ENCODE peak calls at places on chromosome X, in four cellular contexts. One of them, this sample, is unnamed.

GRCh38 chrX:123219916-123220315 is 35.8 kb downstream of the GRIA3 start:
- DNase-seq in GM20000: no peak
- DNase-seq in CD4-positive, alpha-beta T cell: no peak
- DNase-seq in GM13976: no peak
- DNase-seq in this sample: no peak

GRCh38 chrX:15511563-15511962 is 11.0 kb downstream of the BMX start:
- DNase-seq in GM13976: no peak
- DNase-seq in CD4-positive, alpha-beta T cell: no peak
- DNase-seq in GM20000: no peak
- DNase-seq in this sample: no peak

GRCh38 chrX:37922926-37923325 is 75.6 kb upstream of the DYNLT3 start:
- DNase-seq in GM13976: no peak
- DNase-seq in CD4-positive, alpha-beta T cell: no peak
- DNase-seq in GM20000: no peak
- DNase-seq in this sample: no peak

GRCh38 chrX:10399152-10399741 is 221.1 kb downstream of the MID1 start:
- DNase-seq in CD4-positive, alpha-beta T cell: no peak
- DNase-seq in GM13976: no peak
- DNase-seq in GM20000: no peak
- DNase-seq in this sample: no peak

GRCh38 chrX:101029665-101030064 is 22.2 kb downstream of the TRMT2B start:
- DNase-seq in GM13976: no peak
- DNase-seq in GM20000: no peak
- DNase-seq in CD4-positive, alpha-beta T cell: no peak
- DNase-seq in this sample: no peak

GRCh38 chrX:154486396-154487207 is at the start of gene UBL4A:
- DNase-seq in CD4-positive, alpha-beta T cell: peak
- DNase-seq in GM13976: peak
- DNase-seq in GM20000: peak
- DNase-seq in this sample: peak

GRCh38 chrX:106707771-106708454 is 18.6 kb upstream of the RNF128 start:
- DNase-seq in GM20000: no peak
- DNase-seq in GM13976: no peak
- DNase-seq in CD4-positive, alpha-beta T cell: no peak
- DNase-seq in this sample: no peak

GRCh38 chrX:8988456-8988855 is 45.5 kb downstream of the FAM9B start:
- DNase-seq in GM20000: no peak
- DNase-seq in GM13976: no peak
- DNase-seq in CD4-positive, alpha-beta T cell: no peak
- DNase-seq in this sample: no peak

GRCh38 chrX:143633530-143634372 is 2.1 kb downstream of the SLITRK4 start:
- DNase-seq in CD4-positive, alpha-beta T cell: no peak
- DNase-seq in GM13976: peak
- DNase-seq in GM20000: no peak
- DNase-seq in this sample: peak

GRCh38 chrX:21056636-21057035 is 317.6 kb upstream of the CNKSR2 start:
- DNase-seq in GM20000: no peak
- DNase-seq in GM13976: no peak
- DNase-seq in CD4-positive, alpha-beta T cell: no peak
- DNase-seq in this sample: no peak

GRCh38 chrX:124023838-124024238 is 62.3 kb downstream of the STAG2 start:
- DNase-seq in CD4-positive, alpha-beta T cell: no peak
- DNase-seq in GM20000: no peak
- DNase-seq in GM13976: no peak
- DNase-seq in this sample: no peak

GRCh38 chrX:31063114-31063513 is 8.7 kb downstream of the FTHL17 start:
- DNase-seq in GM20000: no peak
- DNase-seq in CD4-positive, alpha-beta T cell: no peak
- DNase-seq in GM13976: no peak
- DNase-seq in this sample: no peak

GRCh38 chrX:54639018-54639345 is 109.0 kb downstream of the GNL3L start:
- DNase-seq in GM13976: no peak
- DNase-seq in CD4-positive, alpha-beta T cell: no peak
- DNase-seq in GM20000: no peak
- DNase-seq in this sample: no peak

GRCh38 chrX:20641954-20642353 is 375.2 kb upstream of the RPS6KA3 start:
- DNase-seq in CD4-positive, alpha-beta T cell: no peak
- DNase-seq in GM13976: no peak
- DNase-seq in GM20000: no peak
- DNase-seq in this sample: no peak

GRCh38 chrX:8868906-8869305 is 67.7 kb upstream of the FAM9A start:
- DNase-seq in GM20000: no peak
- DNase-seq in GM13976: no peak
- DNase-seq in CD4-positive, alpha-beta T cell: no peak
- DNase-seq in this sample: no peak

GRCh38 chrX:20685652-20686051 is 418.9 kb upstream of the RPS6KA3 start:
- DNase-seq in CD4-positive, alpha-beta T cell: no peak
- DNase-seq in GM20000: no peak
- DNase-seq in GM13976: no peak
- DNase-seq in this sample: no peak

GRCh38 chrX:74925210-74926088 is at the start of gene NEXMIF:
- DNase-seq in GM13976: peak
- DNase-seq in CD4-positive, alpha-beta T cell: peak
- DNase-seq in GM20000: peak
- DNase-seq in this sample: peak

GRCh38 chrX:39705299-39705698 is 392.5 kb downstream of the BCOR start:
- DNase-seq in GM13976: no peak
- DNase-seq in CD4-positive, alpha-beta T cell: no peak
- DNase-seq in GM20000: no peak
- DNase-seq in this sample: no peak

GRCh38 chrX:124113799-124114600 is 152.5 kb downstream of the STAG2 start:
- DNase-seq in GM20000: no peak
- DNase-seq in GM13976: no peak
- DNase-seq in CD4-positive, alpha-beta T cell: no peak
- DNase-seq in this sample: no peak

GRCh38 chrX:2497961-2498780 is 2.6 kb downstream of the DHRSX start:
- DNase-seq in CD4-positive, alpha-beta T cell: no peak
- DNase-seq in GM20000: peak
- DNase-seq in GM13976: no peak
- DNase-seq in this sample: no peak

GRCh38 chrX:118240359-118240758 is 105.5 kb upstream of the WDR44 start:
- DNase-seq in GM13976: no peak
- DNase-seq in CD4-positive, alpha-beta T cell: no peak
- DNase-seq in GM20000: no peak
- DNase-seq in this sample: no peak

GRCh38 chrX:65783746-65784145 is 116.3 kb downstream of the MSN start:
- DNase-seq in GM13976: no peak
- DNase-seq in GM20000: peak
- DNase-seq in CD4-positive, alpha-beta T cell: no peak
- DNase-seq in this sample: no peak

GRCh38 chrX:1679238-1679637 is 64.4 kb downstream of the ASMT start:
- DNase-seq in CD4-positive, alpha-beta T cell: no peak
- DNase-seq in GM20000: no peak
- DNase-seq in GM13976: no peak
- DNase-seq in this sample: no peak

GRCh38 chrX:112839856-112840255 is 775 bp downstream of the AMOT start:
- DNase-seq in GM20000: no peak
- DNase-seq in CD4-positive, alpha-beta T cell: no peak
- DNase-seq in GM13976: no peak
- DNase-seq in this sample: no peak

GRCh38 chrX:129522184-129523059 is 868 bp downstream of the SMARCA1 start:
- DNase-seq in CD4-positive, alpha-beta T cell: no peak
- DNase-seq in GM20000: peak
- DNase-seq in GM13976: peak
- DNase-seq in this sample: peak

GRCh38 chrX:57447856-57448255 is 144.0 kb upstream of the ZXDB start:
- DNase-seq in GM20000: no peak
- DNase-seq in CD4-positive, alpha-beta T cell: no peak
- DNase-seq in GM13976: no peak
- DNase-seq in this sample: no peak

DNA sequence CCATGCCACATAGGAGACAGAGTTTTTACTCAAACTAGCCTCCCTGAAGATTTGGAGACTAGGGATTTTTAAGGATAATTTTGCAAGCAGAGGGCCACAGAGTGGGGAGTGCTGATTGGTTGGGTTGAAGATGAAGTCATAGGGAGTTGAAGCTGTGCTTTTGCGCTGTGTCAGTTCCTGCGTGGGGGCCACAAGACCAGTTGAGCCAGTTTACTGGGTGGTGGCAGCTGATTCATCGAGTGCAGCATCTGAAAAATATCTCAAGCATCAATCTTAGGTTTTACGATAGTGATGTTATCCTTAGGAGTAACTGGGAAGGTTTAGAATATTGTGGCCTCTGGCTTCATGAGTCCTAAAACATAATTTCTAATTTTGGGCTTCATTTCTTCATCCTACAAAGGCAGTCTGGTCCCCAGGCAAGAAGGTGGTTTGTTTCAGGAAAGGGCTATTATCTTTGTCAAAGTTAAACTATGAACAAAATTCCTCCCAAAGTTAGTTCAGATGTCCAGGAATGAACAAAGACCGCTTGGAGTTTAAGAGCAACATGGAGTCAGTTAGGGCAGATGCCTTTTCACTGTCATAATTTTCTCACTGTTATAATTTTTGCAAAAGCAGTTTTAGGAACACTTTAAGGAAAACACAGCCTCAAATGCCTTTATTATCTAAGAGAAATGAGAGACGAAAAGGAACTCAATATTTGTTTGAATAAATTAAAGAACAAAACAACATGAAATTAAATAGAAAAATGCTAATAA is 960.8 kb upstream of the PRKX start:
- DNase-seq in GM13976: no peak
- DNase-seq in GM20000: no peak
- DNase-seq in CD4-positive, alpha-beta T cell: no peak
- DNase-seq in this sample: no peak
- TF ChIP-seq CTCF in GM13976: no peak
- TF ChIP-seq CTCF in GM20000: no peak
- TF ChIP-seq CTCF in CD4-positive, alpha-beta T cell: no peak
- TF ChIP-seq CTCF in this sample: no peak

GRCh38 chrX:323721-324628 is 5.4 kb upstream of the GTPBP6 start:
- DNase-seq in GM13976: no peak
- DNase-seq in GM20000: no peak
- DNase-seq in CD4-positive, alpha-beta T cell: no peak
- DNase-seq in this sample: peak
- TF ChIP-seq CTCF in GM13976: peak
- TF ChIP-seq CTCF in GM20000: no peak
- TF ChIP-seq CTCF in CD4-positive, alpha-beta T cell: peak
- TF ChIP-seq CTCF in this sample: no peak

DNA sequence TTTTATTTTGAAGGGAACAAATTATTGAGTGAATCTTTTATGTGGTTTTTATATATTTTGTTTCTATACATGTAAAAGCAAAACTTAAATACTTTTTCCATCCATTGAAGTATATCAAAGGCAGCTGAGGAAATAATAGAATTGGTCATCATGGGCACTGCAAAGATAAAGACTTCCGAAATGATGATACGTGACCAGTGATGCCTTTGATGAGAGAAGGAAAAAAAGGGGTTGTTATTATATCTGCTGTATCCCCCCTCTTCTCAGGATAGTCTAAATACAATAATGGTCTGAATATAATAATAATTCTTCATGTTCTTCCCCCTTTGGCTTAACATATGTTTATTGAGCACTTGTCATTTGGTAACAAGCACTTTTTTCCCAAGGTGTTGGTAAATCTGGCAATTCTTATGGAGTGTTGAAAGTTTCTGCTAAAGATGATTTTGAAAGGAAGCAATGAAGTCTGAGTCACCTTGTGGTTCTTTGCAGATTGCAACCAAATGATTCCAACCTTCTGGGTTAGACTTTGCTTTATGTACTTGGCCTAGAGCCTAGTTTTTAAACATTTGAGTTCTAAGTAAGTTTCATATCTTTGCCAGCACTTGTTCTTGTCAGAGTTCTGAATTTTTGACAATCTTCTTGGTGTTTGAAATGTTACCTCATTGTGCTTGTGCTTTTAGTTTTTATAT is 60.8 kb downstream of the USP9X start:
- DNase-seq in GM13976: no peak
- DNase-seq in GM20000: no peak
- DNase-seq in CD4-positive, alpha-beta T cell: no peak
- DNase-seq in this sample: no peak
- TF ChIP-seq CTCF in GM13976: no peak
- TF ChIP-seq CTCF in GM20000: no peak
- TF ChIP-seq CTCF in CD4-positive, alpha-beta T cell: no peak
- TF ChIP-seq CTCF in this sample: no peak

DNA sequence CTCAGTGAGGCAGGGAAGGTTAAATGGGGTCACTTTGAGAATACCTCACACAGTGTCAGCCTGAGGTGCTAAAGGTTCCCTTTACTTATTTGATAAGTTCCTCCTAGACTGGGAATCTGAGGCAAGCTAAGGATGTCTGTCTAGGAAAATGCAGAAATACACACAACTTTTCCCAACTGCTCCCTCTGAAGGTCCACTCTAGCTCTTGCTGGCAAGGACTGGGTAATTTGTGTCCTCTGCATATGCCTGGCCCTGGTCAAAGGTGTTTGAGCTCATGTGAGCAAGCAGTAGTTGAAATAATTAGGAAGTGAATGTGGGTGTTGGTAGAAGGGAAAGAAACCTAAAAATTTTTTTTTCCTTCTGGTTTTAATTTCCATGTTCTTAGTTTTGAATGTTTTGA is 21.3 kb downstream of the TXLNG start:
- DNase-seq in CD4-positive, alpha-beta T cell: no peak
- DNase-seq in GM20000: no peak
- DNase-seq in GM13976: no peak
- DNase-seq in this sample: no peak
- TF ChIP-seq CTCF in CD4-positive, alpha-beta T cell: no peak
- TF ChIP-seq CTCF in GM20000: no peak
- TF ChIP-seq CTCF in GM13976: no peak
- TF ChIP-seq CTCF in this sample: peak

GRCh38 chrX:108297290-108297689 is 140.9 kb downstream of the COL4A6 start:
- DNase-seq in CD4-positive, alpha-beta T cell: no peak
- DNase-seq in GM20000: no peak
- DNase-seq in GM13976: no peak
- DNase-seq in this sample: no peak

DNA sequence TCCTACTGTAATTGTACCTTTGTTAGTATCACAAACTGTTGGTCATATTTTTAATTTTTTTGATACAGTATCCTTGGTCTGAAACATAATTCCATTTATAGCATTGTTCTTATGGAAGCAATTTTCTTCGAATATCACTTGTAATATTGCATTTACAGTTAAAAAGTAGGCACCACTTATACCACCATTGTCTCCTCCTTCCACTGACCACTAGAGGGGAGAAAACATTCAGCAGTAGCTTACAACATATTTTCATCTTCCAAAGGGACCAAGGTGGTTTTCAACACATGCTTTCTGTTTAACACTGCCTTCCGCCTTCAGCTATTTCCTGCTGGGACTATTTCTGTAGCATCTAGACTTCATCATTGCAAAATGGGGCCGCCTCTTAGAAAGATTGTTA is 146.2 kb downstream of the COL4A6 start:
- DNase-seq in GM13976: no peak
- DNase-seq in GM20000: no peak
- DNase-seq in CD4-positive, alpha-beta T cell: no peak
- DNase-seq in this sample: no peak
- TF ChIP-seq CTCF in GM13976: no peak
- TF ChIP-seq CTCF in GM20000: no peak
- TF ChIP-seq CTCF in CD4-positive, alpha-beta T cell: no peak
- TF ChIP-seq CTCF in this sample: no peak

GRCh38 chrX:78098108-78098507 is 5.9 kb upstream of the PGK1 start:
- DNase-seq in CD4-positive, alpha-beta T cell: no peak
- DNase-seq in GM13976: no peak
- DNase-seq in GM20000: no peak
- DNase-seq in this sample: no peak

GRCh38 chrX:78092296-78092695 is 11.8 kb upstream of the PGK1 start:
- DNase-seq in GM20000: no peak
- DNase-seq in CD4-positive, alpha-beta T cell: no peak
- DNase-seq in GM13976: no peak
- DNase-seq in this sample: peak
- TF ChIP-seq CTCF in GM20000: peak
- TF ChIP-seq CTCF in CD4-positive, alpha-beta T cell: no peak
- TF ChIP-seq CTCF in GM13976: peak
- TF ChIP-seq CTCF in this sample: peak